ENCODE peak calls at places on chromosomes 5 and 9, in ten cellular contexts. P, X, I, V, L, C, O, K, E and D are unnamed samples.

GRCh38 chr5:14339467-14339866 is 196.3 kb downstream of the TRIO start:
- DNase-seq in P (no peak), X (no peak), I (peak; percentile 74), V (no peak), L (no peak), C (no peak), O (no peak), K (no peak), E (no peak), D (no peak)

GRCh38 chr5:137668574-137669093 is 67.3 kb downstream of the KLHL3 start:
- DNase-seq in P (no peak), X (no peak), I (no peak), V (no peak), L (no peak), C (no peak), O (no peak), K (no peak), E (no peak), D (no peak)

GRCh38 chr5:124599048-124599973 is 147.1 kb downstream of the ZNF608 start:
- DNase-seq in P (peak; percentile 70), X (no peak), I (peak; percentile 83), V (no peak), L (no peak), C (no peak), O (peak; percentile 34), K (peak; percentile 59), E (no peak), D (no peak)

GRCh38 chr5:180352116-180352975 is 790 bp downstream of the GFPT2 start:
- DNase-seq in P (peak; percentile 58), X (no peak), I (no peak), V (no peak), L (peak; percentile 76), C (peak; percentile 55), O (peak; percentile 77), K (no peak), E (peak; percentile 72), D (no peak)

GRCh38 chr9:124342946-124343485 is 72.2 kb downstream of the PSMB7 start:
- DNase-seq in P (peak; percentile 80), X (no peak), I (no peak), V (peak; percentile 91), L (peak; percentile 75), C (peak; percentile 74), O (peak; percentile 95), K (peak; percentile 80), E (peak; percentile 70), D (no peak)

GRCh38 chr9:27154923-27155322 is 45.9 kb downstream of the TEK start:
- DNase-seq in P (peak; percentile 60), X (no peak), I (no peak), V (no peak), L (no peak), C (peak; percentile 21), O (peak; percentile 65), K (peak; percentile 85), E (no peak), D (no peak)

GRCh38 chr9:111179577-111179976 is 141.3 kb upstream of the LPAR1 start:
- DNase-seq in P (no peak), X (no peak), I (no peak), V (no peak), L (no peak), C (peak; percentile 44), O (no peak), K (no peak), E (no peak), D (no peak)

GRCh38 chr9:17852108-17852507 is 273.2 kb downstream of the SH3GL2 start:
- DNase-seq in P (no peak), X (no peak), I (no peak), V (no peak), L (no peak), C (no peak), O (no peak), K (no peak), E (no peak), D (no peak)

GRCh38 chr9:33437898-33438297 is 9.5 kb downstream of the AQP3 start:
- DNase-seq in P (no peak), X (no peak), I (no peak), V (no peak), L (no peak), C (no peak), O (no peak), K (no peak), E (no peak), D (no peak)

GRCh38 chr9:81716409-81716808 is 27.1 kb upstream of the TLE1 start:
- DNase-seq in P (no peak), X (no peak), I (no peak), V (no peak), L (no peak), C (no peak), O (peak; percentile 8), K (peak; percentile 61), E (no peak), D (no peak)

GRCh38 chr5:106374956-106375355 is 1295.8 kb downstream of the EFNA5 start:
- DNase-seq in P (no peak), X (no peak), I (no peak), V (no peak), L (no peak), C (no peak), O (no peak), K (peak; percentile 30), E (no peak), D (no peak)

GRCh38 chr5:132094393-132095076 is 20.9 kb downstream of the CSF2 start:
- DNase-seq in P (peak; percentile 81), X (no peak), I (no peak), V (no peak), L (no peak), C (no peak), O (peak; percentile 72), K (peak; percentile 99), E (no peak), D (no peak)

DNA sequence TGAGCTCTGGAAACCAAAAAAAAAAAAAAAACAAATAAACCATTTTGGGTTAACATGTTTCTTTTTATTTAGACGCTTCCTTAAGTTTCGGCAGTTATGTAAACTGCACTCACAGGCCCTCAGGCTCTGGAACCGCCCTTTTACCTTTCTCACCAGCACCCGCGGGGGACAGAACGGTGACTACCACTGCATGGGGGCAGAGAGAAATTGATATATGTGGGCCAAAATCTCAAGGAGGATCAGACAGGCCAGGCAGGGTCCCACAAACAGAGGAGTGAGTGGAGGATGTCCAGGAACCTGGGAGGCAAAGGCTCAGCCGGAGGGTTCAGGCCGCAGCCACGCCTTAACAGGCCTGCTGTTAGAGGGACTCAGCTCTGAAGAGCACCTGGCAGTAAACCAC is 54.4 kb downstream of the IRX2 start:
- DNase-seq in P (no peak), X (no peak), I (no peak), V (peak; percentile 27), L (no peak), C (no peak), O (no peak), K (no peak), E (no peak), D (no peak)
- H3K9me3 ChIP-seq in P (peaks cover 31% of the 10 kb centered on the region), X (no peaks in the 10 kb centered on the region), I (no peaks in the 10 kb centered on the region), V (no peaks in the 10 kb centered on the region), L (no peaks in the 10 kb centered on the region), C (no peaks in the 10 kb centered on the region), O (peaks cover 4% of the 10 kb centered on the region), K (peaks cover 8% of the 10 kb centered on the region), E (no peaks in the 10 kb centered on the region), D (no peaks in the 10 kb centered on the region)

GRCh38 chr5:150490296-150490669 is 17.6 kb upstream of the NDST1 start:
- DNase-seq in P (no peak), X (no peak), I (no peak), V (no peak), L (no peak), C (no peak), O (no peak), K (no peak), E (no peak), D (no peak)

GRCh38 chr5:150489358-150490295 is 18.3 kb upstream of the NDST1 start:
- DNase-seq in P (peak; percentile 46), X (no peak), I (no peak), V (no peak), L (no peak), C (no peak), O (peak; percentile 49), K (no peak), E (no peak), D (no peak)

GRCh38 chr5:150492621-150493020 is 15.3 kb upstream of the NDST1 start:
- DNase-seq in P (peak; percentile 47), X (no peak), I (no peak), V (peak; percentile 74), L (no peak), C (no peak), O (peak; percentile 70), K (peak; percentile 99), E (no peak), D (no peak)

GRCh38 chr5:150490754-150491153 is 17.2 kb upstream of the NDST1 start:
- DNase-seq in P (no peak), X (no peak), I (no peak), V (no peak), L (no peak), C (no peak), O (no peak), K (no peak), E (no peak), D (no peak)

DNA sequence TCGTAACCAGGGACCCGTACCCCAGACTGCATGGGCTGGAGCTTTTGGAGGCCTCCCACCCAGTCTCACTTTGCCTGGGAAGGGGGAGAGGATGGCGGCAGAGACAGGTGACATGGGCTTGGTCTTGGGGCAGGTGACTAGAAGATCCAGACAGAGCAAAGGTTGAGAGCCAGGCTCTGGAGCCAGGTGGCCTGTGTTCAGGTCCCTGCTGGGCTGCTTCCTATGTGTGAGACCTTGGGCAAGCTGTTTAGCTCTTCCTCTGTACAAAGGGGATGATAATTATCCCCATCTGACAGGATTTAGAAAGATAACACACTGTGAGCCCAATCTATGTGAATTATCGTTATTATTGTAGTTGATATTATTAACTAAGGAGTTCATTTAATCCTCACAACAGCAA is 16.1 kb upstream of the NDST1 start:
- DNase-seq in P (no peak), X (no peak), I (no peak), V (no peak), L (no peak), C (no peak), O (no peak), K (no peak), E (no peak), D (no peak)
- H3K4me1 ChIP-seq in P (peaks cover 67% of the 10 kb centered on the region), X (no peaks in the 10 kb centered on the region), I (peaks cover 32% of the 10 kb centered on the region), V (peaks cover 48% of the 10 kb centered on the region), L (peaks cover 53% of the 10 kb centered on the region), C (peaks cover 85% of the 10 kb centered on the region), O (peaks cover 63% of the 10 kb centered on the region), K (peaks cover 74% of the 10 kb centered on the region), E (peaks cover 39% of the 10 kb centered on the region), D (peaks cover 10% of the 10 kb centered on the region)

DNA sequence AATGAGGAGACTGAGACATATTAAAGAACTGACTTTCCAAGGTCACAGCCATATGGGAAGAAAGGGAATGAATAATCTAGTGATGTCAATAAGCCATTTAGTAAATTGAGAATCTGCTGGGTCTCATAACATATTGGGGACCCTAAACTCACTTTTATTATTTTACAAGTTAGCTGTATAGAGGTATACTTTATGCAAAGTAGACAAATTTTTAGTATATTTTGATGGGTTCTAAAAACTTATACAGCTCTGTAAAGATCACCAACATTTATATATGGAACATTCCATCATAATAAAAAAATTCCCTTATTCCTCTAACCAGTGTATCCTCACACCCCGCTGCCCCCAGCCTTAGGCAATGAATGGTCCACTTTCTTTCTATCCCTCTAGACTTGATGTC is 35.7 kb upstream of the ZNF510 start:
- DNase-seq in P (no peak), X (no peak), I (no peak), V (no peak), L (no peak), C (no peak), O (no peak), K (no peak), E (no peak), D (no peak)
- H3K9me3 ChIP-seq in P (peaks cover 25% of the 10 kb centered on the region), X (peaks cover 42% of the 10 kb centered on the region), I (no peaks in the 10 kb centered on the region), V (peaks cover 74% of the 10 kb centered on the region), L (peaks cover 47% of the 10 kb centered on the region), C (peaks cover 100% of the 10 kb centered on the region), O (peaks cover 100% of the 10 kb centered on the region), K (peaks cover 58% of the 10 kb centered on the region), E (no peaks in the 10 kb centered on the region), D (peaks cover 4% of the 10 kb centered on the region)

GRCh38 chr5:65916066-65916465 is 10.3 kb upstream of the ERBIN start:
- DNase-seq in P (no peak), X (no peak), I (no peak), V (no peak), L (no peak), C (no peak), O (no peak), K (no peak), E (no peak), D (no peak)
- H3K4me1 ChIP-seq in P (no peaks in the 10 kb centered on the region), X (no peaks in the 10 kb centered on the region), I (peaks cover 3% of the 10 kb centered on the region), V (no peaks in the 10 kb centered on the region), L (peaks cover 6% of the 10 kb centered on the region), C (no peaks in the 10 kb centered on the region), O (peaks cover 15% of the 10 kb centered on the region), K (peaks cover 8% of the 10 kb centered on the region), E (no peaks in the 10 kb centered on the region), D (no peaks in the 10 kb centered on the region)